ENCODE peak calls at places on chromosome 16, in five cellular contexts. U is psoas muscle, Y is aorta, E is PC-3, N is prostate gland. J is an unnamed sample.

GRCh38 chr16:19027416-19027815 is 40.0 kb upstream of the COQ7 start:
- DNase-seq in U (no peak), Y (no peak), E (no peak), N (no peak), J (no peak)

GRCh38 chr16:69581297-69581696 is 15.5 kb downstream of the NFAT5 start:
- DNase-seq in U (no peak), Y (no peak), E (no peak), N (no peak), J (no peak)

GRCh38 chr16:83068686-83069085 is 441.9 kb downstream of the CDH13 start:
- DNase-seq in U (no peak), Y (no peak), E (no peak), N (no peak), J (no peak)

GRCh38 chr16:90048737-90049330 is 28.3 kb downstream of the PRDM7 start:
- DNase-seq in U (no peak), Y (peak; percentile 68), E (no peak), N (no peak), J (no peak)

GRCh38 chr16:77569406-77569805 is 134.6 kb upstream of the ADAMTS18 start:
- DNase-seq in U (no peak), Y (no peak), E (no peak), N (no peak), J (no peak)

GRCh38 chr16:8676737-8677375 is 2.4 kb downstream of the ABAT start:
- DNase-seq in U (no peak), Y (no peak), E (no peak), N (no peak), J (no peak)

GRCh38 chr16:11257131-11257938 is 1.3 kb upstream of the SOCS1 start:
- DNase-seq in U (peak; percentile 68), Y (peak; percentile 89), E (peak; percentile 75), N (peak; percentile 73), J (peak; percentile 38)

GRCh38 chr16:87538160-87538559 is 45.3 kb upstream of the ZCCHC14 start:
- DNase-seq in U (no peak), Y (no peak), E (no peak), N (no peak), J (no peak)

GRCh38 chr16:72467157-72467759 is 295.3 kb upstream of the PMFBP1 start:
- DNase-seq in U (no peak), Y (no peak), E (peak; percentile 54), N (no peak), J (no peak)

GRCh38 chr16:75080205-75081029 is 36.2 kb downstream of the LDHD start:
- DNase-seq in U (no peak), Y (no peak), E (peak; percentile 35), N (no peak), J (no peak)

GRCh38 chr16:77502448-77502847 is 67.6 kb upstream of the ADAMTS18 start:
- DNase-seq in U (no peak), Y (no peak), E (no peak), N (no peak), J (no peak)

GRCh38 chr16:21097151-21097550 is 53.5 kb downstream of the DNAH3 start:
- DNase-seq in U (no peak), Y (no peak), E (no peak), N (no peak), J (no peak)

GRCh38 chr16:30740364-30741251 is 7.6 kb upstream of the PHKG2 start:
- DNase-seq in U (peak; percentile 83), Y (peak; percentile 91), E (peak; percentile 95), N (peak; percentile 97), J (no peak)

GRCh38 chr16:8852534-8852933 is 16.3 kb downstream of the CARHSP1 start:
- DNase-seq in U (no peak), Y (peak; percentile 64), E (no peak), N (no peak), J (no peak)

GRCh38 chr16:52439171-52439701 is 107.7 kb downstream of the TOX3 start:
- DNase-seq in U (no peak), Y (no peak), E (no peak), N (no peak), J (no peak)

GRCh38 chr16:52436646-52437645 is 110.0 kb downstream of the TOX3 start:
- DNase-seq in U (no peak), Y (no peak), E (no peak), N (no peak), J (no peak)

GRCh38 chr16:52439750-52440149 is 107.2 kb downstream of the TOX3 start:
- DNase-seq in U (no peak), Y (no peak), E (no peak), N (no peak), J (no peak)

GRCh38 chr16:52441886-52442285 is 105.1 kb downstream of the TOX3 start:
- DNase-seq in U (no peak), Y (no peak), E (no peak), N (no peak), J (no peak)

GRCh38 chr16:52440248-52440647 is 106.7 kb downstream of the TOX3 start:
- DNase-seq in U (no peak), Y (no peak), E (no peak), N (no peak), J (no peak)
- H3K36me3 ChIP-seq in U (no peaks in the 10 kb centered on the region), Y (no peaks in the 10 kb centered on the region), E (no peaks in the 10 kb centered on the region), N (no peaks in the 10 kb centered on the region), J (no peaks in the 10 kb centered on the region)

GRCh38 chr16:81522141-81522701 is 77.6 kb downstream of the CMIP start:
- DNase-seq in U (no peak), Y (no peak), E (peak; percentile 18), N (no peak), J (peak; percentile 40)

GRCh38 chr16:81519298-81520150 is 74.9 kb downstream of the CMIP start:
- DNase-seq in U (no peak), Y (no peak), E (peak; percentile 39), N (no peak), J (no peak)

GRCh38 chr16:81520560-81521135 is 76.0 kb downstream of the CMIP start:
- DNase-seq in U (no peak), Y (no peak), E (no peak), N (no peak), J (no peak)

GRCh38 chr16:81520151-81520470 is 75.5 kb downstream of the CMIP start:
- DNase-seq in U (no peak), Y (no peak), E (no peak), N (no peak), J (no peak)

DNA sequence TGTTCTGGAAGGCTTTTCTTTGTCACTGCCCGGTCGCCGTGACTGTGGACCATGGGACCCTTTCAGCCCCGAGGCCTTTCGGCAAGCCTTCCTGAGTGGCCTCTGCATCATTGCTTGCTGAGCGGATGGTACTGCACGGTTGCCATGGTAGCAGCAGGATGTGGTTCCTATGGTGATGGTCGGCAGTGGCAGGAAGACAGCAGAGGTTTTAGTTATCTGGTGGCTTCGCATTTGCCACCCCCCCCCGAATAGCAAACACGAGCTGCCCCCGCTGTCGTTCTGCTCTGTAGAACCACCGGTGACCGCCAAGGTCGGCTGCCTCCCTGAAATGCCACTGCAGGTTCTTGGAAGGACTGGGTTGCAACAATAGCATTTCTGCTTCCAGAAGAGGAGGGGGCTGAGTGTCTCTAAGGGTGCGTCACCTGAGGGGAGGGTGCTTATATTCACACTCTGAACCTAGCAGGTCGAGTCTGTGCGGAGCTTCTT is 76.6 kb downstream of the CMIP start:
- DNase-seq in U (no peak), Y (no peak), E (no peak), N (no peak), J (peak; percentile 81)
- H3K27ac ChIP-seq in U (no peak overlapping the region), Y (no peak overlapping the region), E (no peak overlapping the region), N (no peak overlapping the region), J (peak overlapping the region; percentile 56)

DNA sequence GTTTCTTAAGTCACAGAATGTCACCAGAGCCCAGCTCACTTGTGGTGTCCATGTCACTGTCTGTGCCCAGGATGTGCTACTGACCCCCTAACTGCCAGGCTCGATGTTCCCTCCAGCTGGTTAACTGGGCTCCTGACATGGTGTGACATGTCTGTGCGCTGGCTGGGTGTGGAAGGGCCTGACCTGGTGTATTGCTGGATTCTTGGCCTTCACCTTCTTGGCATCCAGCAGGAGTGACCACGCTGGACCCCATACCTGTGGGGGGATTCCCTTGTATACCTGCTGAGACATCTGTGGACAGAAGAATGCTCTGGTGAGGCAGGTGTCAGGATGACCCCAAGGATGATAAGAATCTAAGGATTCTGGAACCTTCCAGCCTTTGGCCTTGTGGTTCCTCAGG is 1690.1 kb downstream of the TP53TG3F start:
- DNase-seq in U (no peak), Y (no peak), E (no peak), N (no peak), J (no peak)
- H3K9me3 ChIP-seq in U (no peaks in the 10 kb centered on the region), Y (peaks cover 1% of the 10 kb centered on the region), E (no peaks in the 10 kb centered on the region), N (no peaks in the 10 kb centered on the region), J (peaks cover 5% of the 10 kb centered on the region)

GRCh38 chr16:512802-513201 is 14.7 kb upstream of the CAPN15 start:
- DNase-seq in U (no peak), Y (no peak), E (no peak), N (no peak), J (no peak)
- H3K36me3 ChIP-seq in U (peaks cover 2% of the 10 kb centered on the region), Y (peaks cover 8% of the 10 kb centered on the region), E (no peaks in the 10 kb centered on the region), N (no peaks in the 10 kb centered on the region), J (peaks cover 10% of the 10 kb centered on the region)

DNA sequence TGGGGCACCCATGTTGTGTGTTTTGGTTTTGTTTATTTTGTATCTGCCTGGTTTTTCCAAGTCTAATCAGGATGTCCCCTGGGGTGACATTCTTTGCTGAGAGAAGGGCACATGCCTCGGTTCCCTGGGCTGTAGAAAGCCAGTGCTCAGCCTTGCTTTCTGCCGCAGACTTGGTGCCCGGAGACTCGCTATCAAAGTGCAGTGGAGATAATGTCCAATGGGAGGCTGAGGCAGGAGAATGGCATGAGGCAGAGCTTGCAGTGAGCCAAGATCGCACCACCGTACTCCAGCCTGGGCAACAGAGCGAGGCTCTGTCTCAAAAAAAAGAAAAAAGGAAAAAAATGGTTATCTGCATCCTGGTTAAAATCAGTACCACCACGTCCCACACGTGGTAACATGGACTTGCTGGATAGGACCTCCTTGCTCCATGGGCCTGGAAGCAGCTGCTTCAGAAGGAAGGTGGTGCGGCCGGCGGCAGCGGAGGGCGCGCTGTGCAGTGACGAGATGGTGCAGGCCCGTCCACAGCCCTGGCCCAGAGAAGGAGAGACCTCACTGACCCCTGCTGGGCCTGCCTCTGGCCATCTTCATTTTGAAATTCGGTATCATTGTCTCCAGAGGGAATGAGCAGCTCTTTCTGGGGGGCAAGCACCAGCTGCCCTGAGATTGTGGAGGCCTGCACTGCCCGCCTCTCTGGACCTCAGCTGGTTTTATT is 19.3 kb upstream of the IL17C start:
- DNase-seq in U (no peak), Y (no peak), E (no peak), N (no peak), J (no peak)
- H3K27ac ChIP-seq in U (no peak overlapping the region), Y (no peak overlapping the region), E (no peak overlapping the region), N (no peak overlapping the region), J (peak overlapping the region; percentile 79)

DNA sequence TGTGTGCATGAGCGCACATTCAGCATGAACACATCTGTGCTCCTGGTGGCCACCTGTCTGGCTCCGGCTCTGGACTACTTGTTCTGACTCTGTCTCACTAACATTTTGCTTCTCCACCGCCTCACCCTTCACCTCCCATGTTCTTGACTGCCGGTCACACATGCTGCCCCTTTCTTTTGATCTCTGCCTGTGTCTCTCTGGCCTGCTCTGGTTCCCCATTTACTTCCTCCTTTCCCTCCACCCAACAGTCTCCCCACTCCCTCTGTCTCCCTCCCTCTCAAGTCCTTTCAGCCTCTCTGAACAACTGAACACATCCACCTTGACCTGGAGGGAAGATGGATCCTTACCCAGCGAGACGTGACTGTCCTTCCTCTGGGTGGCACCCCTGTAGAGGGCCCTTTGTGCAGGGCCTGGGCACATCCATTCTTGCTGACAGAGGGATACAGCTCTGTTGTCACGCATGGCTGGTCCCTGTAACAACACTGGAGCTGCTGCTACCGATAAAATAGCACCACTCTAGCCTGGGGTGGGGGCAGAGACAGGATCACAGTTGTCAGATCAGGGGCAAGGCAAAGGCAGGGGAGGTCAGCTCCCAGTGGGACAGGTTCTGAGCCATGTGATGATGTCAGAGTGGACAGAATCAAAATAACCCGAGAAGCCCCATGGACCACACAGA is 11.0 kb downstream of the ZSCAN32 start:
- DNase-seq in U (no peak), Y (no peak), E (no peak), N (no peak), J (no peak)
- H3K9me3 ChIP-seq in U (peaks cover 84% of the 10 kb centered on the region), Y (peaks cover 27% of the 10 kb centered on the region), E (no peaks in the 10 kb centered on the region), N (no peaks in the 10 kb centered on the region), J (peaks cover 16% of the 10 kb centered on the region)

GRCh38 chr16:50197582-50197981 is 44.5 kb downstream of the TENT4B start:
- DNase-seq in U (no peak), Y (no peak), E (no peak), N (no peak), J (no peak)
- H3K36me3 ChIP-seq in U (no peaks in the 10 kb centered on the region), Y (no peaks in the 10 kb centered on the region), E (no peaks in the 10 kb centered on the region), N (no peaks in the 10 kb centered on the region), J (no peaks in the 10 kb centered on the region)

J was measured in effector memory CD4-positive, alpha-beta T cell.